ENCODE peak calls at places on chromosomes 6 and 20, in four cellular contexts. One of them, this sample, is unnamed.

GRCh38 chr6:11685411-11686093 is 93.1 kb downstream of the ADTRP start:
- DNase-seq in pancreas: no peak
- DNase-seq in mucosa of descending colon: no peak
- DNase-seq in tibial nerve: no peak
- DNase-seq in this sample: no peak

GRCh38 chr6:32668226-32668747 is 1.8 kb upstream of the HLA-DQB1 start:
- DNase-seq in pancreas: no peak
- DNase-seq in mucosa of descending colon: no peak
- DNase-seq in tibial nerve: peak; percentile 24
- DNase-seq in this sample: peak; percentile 51

GRCh38 chr6:15417811-15418210 is 171.9 kb downstream of the JARID2 start:
- DNase-seq in pancreas: no peak
- DNase-seq in mucosa of descending colon: no peak
- DNase-seq in tibial nerve: no peak
- DNase-seq in this sample: no peak

GRCh38 chr6:160088069-160088773 is 33.4 kb upstream of the SLC22A1 start:
- DNase-seq in pancreas: peak; percentile 65
- DNase-seq in mucosa of descending colon: no peak
- DNase-seq in tibial nerve: peak; percentile 84
- DNase-seq in this sample: peak; percentile 81

GRCh38 chr6:381742-382461 is 9.7 kb upstream of the IRF4 start:
- DNase-seq in pancreas: no peak
- DNase-seq in mucosa of descending colon: no peak
- DNase-seq in tibial nerve: no peak
- DNase-seq in this sample: peak; percentile 23

GRCh38 chr20:49724637-49725606 is 11.2 kb upstream of the B4GALT5 start:
- DNase-seq in pancreas: peak; percentile 32
- DNase-seq in mucosa of descending colon: no peak
- DNase-seq in tibial nerve: peak; percentile 55
- DNase-seq in this sample: no peak

GRCh38 chr6:167855825-167856425 is 29.2 kb downstream of the AFDN start:
- DNase-seq in pancreas: no peak
- DNase-seq in mucosa of descending colon: no peak
- DNase-seq in tibial nerve: no peak
- DNase-seq in this sample: no peak

GRCh38 chr6:138772596-138773176 is 883 bp upstream of the CCDC28A start:
- DNase-seq in pancreas: no peak
- DNase-seq in mucosa of descending colon: no peak
- DNase-seq in tibial nerve: no peak
- DNase-seq in this sample: no peak

GRCh38 chr6:105733556-105734162 is 330.8 kb upstream of the PREP start:
- DNase-seq in pancreas: no peak
- DNase-seq in mucosa of descending colon: no peak
- DNase-seq in tibial nerve: no peak
- DNase-seq in this sample: no peak

GRCh38 chr6:111765681-111766523 is 107.3 kb downstream of the FYN start:
- DNase-seq in pancreas: no peak
- DNase-seq in mucosa of descending colon: no peak
- DNase-seq in tibial nerve: no peak
- DNase-seq in this sample: no peak

GRCh38 chr6:77466055-77467028 is 3.1 kb upstream of the HTR1B start:
- DNase-seq in pancreas: peak; percentile 69
- DNase-seq in mucosa of descending colon: peak; percentile 57
- DNase-seq in tibial nerve: peak; percentile 37
- DNase-seq in this sample: peak; percentile 62

GRCh38 chr20:57717797-57718196 is 8.0 kb upstream of the PMEPA1 start:
- DNase-seq in pancreas: no peak
- DNase-seq in mucosa of descending colon: no peak
- DNase-seq in tibial nerve: no peak
- DNase-seq in this sample: no peak

GRCh38 chr20:61520761-61521460 is 268.9 kb downstream of the CDH4 start:
- DNase-seq in pancreas: no peak
- DNase-seq in mucosa of descending colon: no peak
- DNase-seq in tibial nerve: peak; percentile 34
- DNase-seq in this sample: no peak

GRCh38 chr6:105601541-105602174 is 198.8 kb upstream of the PREP start:
- DNase-seq in pancreas: peak; percentile 25
- DNase-seq in mucosa of descending colon: peak; percentile 43
- DNase-seq in tibial nerve: peak; percentile 67
- DNase-seq in this sample: no peak

GRCh38 chr6:150241751-150242150 is 98.9 kb downstream of the PPP1R14C start:
- DNase-seq in pancreas: no peak
- DNase-seq in mucosa of descending colon: no peak
- DNase-seq in tibial nerve: no peak
- DNase-seq in this sample: no peak

GRCh38 chr20:62668441-62669027 is 26.2 kb downstream of the SLCO4A1 start:
- DNase-seq in pancreas: peak; percentile 83
- DNase-seq in mucosa of descending colon: no peak
- DNase-seq in tibial nerve: peak; percentile 77
- DNase-seq in this sample: peak; percentile 64

GRCh38 chr6:1336246-1336843 is 24.4 kb downstream of the FOXQ1 start:
- DNase-seq in pancreas: peak; percentile 85
- DNase-seq in mucosa of descending colon: no peak
- DNase-seq in tibial nerve: no peak
- DNase-seq in this sample: no peak

GRCh38 chr6:105726902-105727655 is 324.2 kb upstream of the PREP start:
- DNase-seq in pancreas: no peak
- DNase-seq in mucosa of descending colon: no peak
- DNase-seq in tibial nerve: no peak
- DNase-seq in this sample: no peak

GRCh38 chr6:33752139-33753015 is 5.7 kb upstream of the IP6K3 start:
- DNase-seq in pancreas: no peak
- DNase-seq in mucosa of descending colon: peak; percentile 82
- DNase-seq in tibial nerve: no peak
- DNase-seq in this sample: peak; percentile 81

GRCh38 chr6:131381052-131381451 is 192.0 kb upstream of the ARG1 start:
- DNase-seq in pancreas: no peak
- DNase-seq in mucosa of descending colon: no peak
- DNase-seq in tibial nerve: no peak
- DNase-seq in this sample: no peak

GRCh38 chr6:142602972-142603371 is 301.2 kb downstream of the ADGRG6 start:
- DNase-seq in pancreas: no peak
- DNase-seq in mucosa of descending colon: no peak
- DNase-seq in tibial nerve: no peak
- DNase-seq in this sample: no peak